ENCODE peak calls at places on chromosomes 6 and 20, in four cellular contexts. One of them, this sample, is unnamed.

GRCh38 chr6:154514481-154514880 is 4.0 kb upstream of the CNKSR3 start:
- DNase-seq in K562: no peak
- DNase-seq in GM12878: no peak
- DNase-seq in HL-60: no peak
- DNase-seq in this sample: no peak

GRCh38 chr6:52595000-52595795 is 18.3 kb upstream of the TRAM2 start:
- DNase-seq in K562: no peak
- DNase-seq in GM12878: peak
- DNase-seq in HL-60: no peak
- DNase-seq in this sample: no peak

GRCh38 chr20:60586417-60587105 is 628.3 kb downstream of the CDH26 start:
- DNase-seq in HL-60: no peak
- DNase-seq in GM12878: no peak
- DNase-seq in K562: no peak
- DNase-seq in this sample: no peak

GRCh38 chr6:165091121-165091785 is 218.2 kb downstream of the C6orf118 start:
- DNase-seq in HL-60: no peak
- DNase-seq in K562: no peak
- DNase-seq in GM12878: no peak
- DNase-seq in this sample: no peak

GRCh38 chr6:93120154-93120742 is 299.1 kb downstream of the EPHA7 start:
- DNase-seq in HL-60: no peak
- DNase-seq in K562: no peak
- DNase-seq in GM12878: no peak
- DNase-seq in this sample: no peak

GRCh38 chr20:32062776-32063170 is 10.7 kb downstream of the HCK start:
- DNase-seq in GM12878: peak
- DNase-seq in K562: no peak
- DNase-seq in HL-60: peak
- DNase-seq in this sample: no peak

GRCh38 chr6:157603314-157603940 is 219.6 kb upstream of the SNX9 start:
- DNase-seq in GM12878: no peak
- DNase-seq in K562: no peak
- DNase-seq in HL-60: no peak
- DNase-seq in this sample: no peak

GRCh38 chr6:28368522-28368921 is 18.8 kb downstream of the ZKSCAN3 start:
- DNase-seq in HL-60: no peak
- DNase-seq in K562: no peak
- DNase-seq in GM12878: peak
- DNase-seq in this sample: peak

GRCh38 chr20:2700913-2701620 is 8.5 kb downstream of the EBF4 start:
- DNase-seq in HL-60: no peak
- DNase-seq in GM12878: no peak
- DNase-seq in K562: no peak
- DNase-seq in this sample: no peak

DNA sequence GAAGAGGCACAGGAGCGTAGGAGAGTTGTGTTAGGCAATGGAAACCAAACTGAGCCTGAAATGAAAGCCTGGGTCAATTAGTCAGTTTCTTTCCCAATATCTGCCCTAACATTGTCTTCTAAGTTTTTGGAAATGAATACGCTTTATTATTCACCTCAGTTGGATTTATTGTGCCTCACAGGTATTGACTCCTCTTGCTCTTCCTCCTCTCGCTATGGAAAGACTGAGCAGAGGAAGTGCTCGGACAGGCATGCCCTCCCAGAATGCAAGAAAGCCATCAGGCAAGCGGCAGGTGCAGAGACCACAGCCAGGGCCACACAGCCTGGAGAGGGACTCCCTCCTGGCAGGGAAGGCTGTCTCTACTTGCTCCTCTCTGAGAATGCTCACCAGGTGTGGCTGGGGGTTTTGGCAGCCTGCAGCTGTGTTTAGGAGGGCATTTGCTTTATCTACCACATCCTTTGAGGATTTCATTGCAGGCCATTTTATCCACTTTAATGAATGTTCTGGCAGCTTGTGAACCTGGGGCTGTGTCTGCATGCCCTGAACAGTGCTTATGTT is 100.9 kb upstream of the NEDD9 start:
- DNase-seq in HL-60: peak
- DNase-seq in K562: no peak
- DNase-seq in GM12878: no peak
- DNase-seq in this sample: no peak
- TF ChIP-seq SPI1 in HL-60: peak
- TF ChIP-seq SPI1 in K562: no peak
- TF ChIP-seq SPI1 in GM12878: peak
- TF ChIP-seq SPI1 in this sample: peak

GRCh38 chr6:80183019-80183418 is 76.5 kb downstream of the BCKDHB start:
- DNase-seq in K562: no peak
- DNase-seq in GM12878: no peak
- DNase-seq in HL-60: no peak
- DNase-seq in this sample: no peak
- TF ChIP-seq SPI1 in K562: no peak
- TF ChIP-seq SPI1 in GM12878: no peak
- TF ChIP-seq SPI1 in HL-60: no peak
- TF ChIP-seq SPI1 in this sample: no peak

DNA sequence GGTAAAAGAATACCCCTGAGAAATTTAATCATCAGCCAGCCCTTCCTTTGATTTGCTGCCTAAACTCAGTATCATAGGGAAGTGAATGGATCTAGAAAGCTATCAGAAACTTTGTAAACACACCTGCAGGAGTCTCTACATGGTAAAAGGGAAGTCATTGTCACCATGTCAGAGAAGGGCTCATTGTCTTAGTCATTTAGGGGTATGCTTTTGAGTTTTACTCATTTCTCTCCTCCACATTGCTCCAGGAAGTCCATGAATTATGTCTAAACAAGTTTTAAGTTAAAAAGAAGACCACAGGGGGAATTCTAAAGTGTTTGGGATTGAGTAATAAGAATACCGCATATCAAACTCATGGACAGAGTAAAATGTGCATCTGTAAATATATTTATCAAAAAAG is 2.5 kb downstream of the SLC17A1 start:
- DNase-seq in K562: no peak
- DNase-seq in HL-60: no peak
- DNase-seq in GM12878: peak
- DNase-seq in this sample: no peak
- TF ChIP-seq SPI1 in K562: no peak
- TF ChIP-seq SPI1 in HL-60: peak
- TF ChIP-seq SPI1 in GM12878: peak
- TF ChIP-seq SPI1 in this sample: peak

GRCh38 chr6:137731960-137732616 is 135.0 kb upstream of the TNFAIP3 start:
- DNase-seq in GM12878: no peak
- DNase-seq in HL-60: peak
- DNase-seq in K562: no peak
- DNase-seq in this sample: no peak
- TF ChIP-seq SPI1 in GM12878: no peak
- TF ChIP-seq SPI1 in HL-60: peak
- TF ChIP-seq SPI1 in K562: no peak
- TF ChIP-seq SPI1 in this sample: no peak

GRCh38 chr20:50367739-50368375 is 142.3 kb upstream of the PTPN1 start:
- DNase-seq in HL-60: no peak
- DNase-seq in GM12878: no peak
- DNase-seq in K562: no peak
- DNase-seq in this sample: no peak

GRCh38 chr20:50367104-50367674 is 143.0 kb upstream of the PTPN1 start:
- DNase-seq in K562: no peak
- DNase-seq in GM12878: no peak
- DNase-seq in HL-60: no peak
- DNase-seq in this sample: no peak

GRCh38 chr20:50368386-50368785 is 141.8 kb upstream of the PTPN1 start:
- DNase-seq in K562: no peak
- DNase-seq in GM12878: no peak
- DNase-seq in HL-60: no peak
- DNase-seq in this sample: no peak

GRCh38 chr20:50368813-50369224 is 141.4 kb upstream of the PTPN1 start:
- DNase-seq in GM12878: no peak
- DNase-seq in K562: peak
- DNase-seq in HL-60: no peak
- DNase-seq in this sample: no peak

DNA sequence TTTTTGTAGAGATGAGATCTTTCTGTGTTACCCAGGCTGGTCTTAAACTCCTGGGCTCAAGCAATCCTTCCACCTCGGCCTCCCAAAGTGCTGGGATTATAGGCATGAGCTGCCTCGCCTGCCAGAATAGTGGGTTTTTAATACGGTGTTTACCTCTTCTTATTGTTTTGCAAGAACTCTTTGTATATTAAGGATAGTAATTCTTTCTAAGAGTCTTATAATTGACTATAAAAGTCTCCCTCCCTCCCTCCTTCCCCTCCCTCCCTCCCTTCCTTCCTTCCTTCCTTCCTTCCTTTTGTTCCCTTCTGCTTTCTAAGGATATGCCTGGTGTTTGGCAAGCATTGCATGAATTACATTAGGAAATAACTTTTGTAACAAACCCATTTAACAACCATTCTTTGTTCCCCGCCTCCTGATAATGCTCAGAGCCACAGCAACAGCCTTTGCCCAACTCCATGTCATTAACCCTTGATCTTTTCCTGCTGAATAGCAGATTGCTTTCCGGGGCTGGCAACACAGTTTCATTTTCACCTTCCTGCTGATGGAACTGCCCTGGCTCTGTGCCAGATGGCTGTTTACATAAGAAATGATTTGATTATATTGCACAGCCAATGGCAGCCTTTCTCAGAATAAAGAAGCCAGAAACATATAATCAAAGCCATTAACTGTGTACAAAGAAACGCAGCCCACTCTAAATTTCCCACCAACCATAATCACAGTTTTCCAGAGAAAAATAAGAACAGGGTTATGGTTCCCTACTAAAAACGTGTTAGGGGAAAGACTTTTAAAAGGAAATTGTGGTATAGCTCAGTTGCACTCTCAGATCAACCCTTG is 143.7 kb upstream of the PTPN1 start:
- DNase-seq in HL-60: peak
- DNase-seq in GM12878: no peak
- DNase-seq in K562: peak
- DNase-seq in this sample: no peak
- TF ChIP-seq SPI1 in HL-60: no peak
- TF ChIP-seq SPI1 in GM12878: no peak
- TF ChIP-seq SPI1 in K562: no peak
- TF ChIP-seq SPI1 in this sample: no peak

GRCh38 chr6:41209976-41210375 is 9.0 kb upstream of the TREML2 start:
- DNase-seq in GM12878: no peak
- DNase-seq in K562: no peak
- DNase-seq in HL-60: no peak
- DNase-seq in this sample: no peak

GRCh38 chr6:41209547-41209951 is 8.6 kb upstream of the TREML2 start:
- DNase-seq in K562: no peak
- DNase-seq in GM12878: no peak
- DNase-seq in HL-60: no peak
- DNase-seq in this sample: no peak

GRCh38 chr6:41204156-41204555 is 3.2 kb upstream of the TREML2 start:
- DNase-seq in K562: no peak
- DNase-seq in GM12878: no peak
- DNase-seq in HL-60: no peak
- DNase-seq in this sample: no peak

GRCh38 chr6:41208439-41209106 is 7.6 kb upstream of the TREML2 start:
- DNase-seq in GM12878: no peak
- DNase-seq in HL-60: no peak
- DNase-seq in K562: no peak
- DNase-seq in this sample: no peak
- TF ChIP-seq SPI1 in GM12878: no peak
- TF ChIP-seq SPI1 in HL-60: no peak
- TF ChIP-seq SPI1 in K562: no peak
- TF ChIP-seq SPI1 in this sample: peak

GRCh38 chr6:15957655-15958169 is 171.2 kb upstream of the MYLIP start:
- DNase-seq in K562: no peak
- DNase-seq in HL-60: no peak
- DNase-seq in GM12878: no peak
- DNase-seq in this sample: no peak

GRCh38 chr6:15962449-15962764 is 166.5 kb upstream of the MYLIP start:
- DNase-seq in HL-60: no peak
- DNase-seq in K562: no peak
- DNase-seq in GM12878: no peak
- DNase-seq in this sample: peak

GRCh38 chr6:15961630-15962448 is 167.0 kb upstream of the MYLIP start:
- DNase-seq in HL-60: no peak
- DNase-seq in GM12878: no peak
- DNase-seq in K562: no peak
- DNase-seq in this sample: no peak

GRCh38 chr6:15956205-15957106 is 172.4 kb upstream of the MYLIP start:
- DNase-seq in HL-60: no peak
- DNase-seq in GM12878: no peak
- DNase-seq in K562: peak
- DNase-seq in this sample: no peak

GRCh38 chr6:15960740-15961629 is 167.9 kb upstream of the MYLIP start:
- DNase-seq in HL-60: peak
- DNase-seq in K562: peak
- DNase-seq in GM12878: no peak
- DNase-seq in this sample: no peak
- TF ChIP-seq SPI1 in HL-60: peak
- TF ChIP-seq SPI1 in K562: peak
- TF ChIP-seq SPI1 in GM12878: peak
- TF ChIP-seq SPI1 in this sample: peak

GRCh38 chr6:88492824-88493223 is 326.7 kb upstream of the CNR1 start:
- DNase-seq in HL-60: peak
- DNase-seq in K562: peak
- DNase-seq in GM12878: no peak
- DNase-seq in this sample: no peak
- TF ChIP-seq SPI1 in HL-60: no peak
- TF ChIP-seq SPI1 in K562: no peak
- TF ChIP-seq SPI1 in GM12878: no peak
- TF ChIP-seq SPI1 in this sample: no peak

GRCh38 chr6:113496157-113496556 is 361.0 kb upstream of the MARCKS start:
- DNase-seq in GM12878: no peak
- DNase-seq in K562: no peak
- DNase-seq in HL-60: no peak
- DNase-seq in this sample: no peak

GRCh38 chr6:113493991-113494390 is 363.2 kb upstream of the MARCKS start:
- DNase-seq in HL-60: no peak
- DNase-seq in GM12878: no peak
- DNase-seq in K562: no peak
- DNase-seq in this sample: no peak

GRCh38 chr6:113500221-113500620 is 356.9 kb upstream of the MARCKS start:
- DNase-seq in GM12878: no peak
- DNase-seq in HL-60: no peak
- DNase-seq in K562: no peak
- DNase-seq in this sample: no peak

GRCh38 chr6:113490356-113490755 is 366.8 kb upstream of the MARCKS start:
- DNase-seq in K562: no peak
- DNase-seq in HL-60: no peak
- DNase-seq in GM12878: no peak
- DNase-seq in this sample: no peak

DNA sequence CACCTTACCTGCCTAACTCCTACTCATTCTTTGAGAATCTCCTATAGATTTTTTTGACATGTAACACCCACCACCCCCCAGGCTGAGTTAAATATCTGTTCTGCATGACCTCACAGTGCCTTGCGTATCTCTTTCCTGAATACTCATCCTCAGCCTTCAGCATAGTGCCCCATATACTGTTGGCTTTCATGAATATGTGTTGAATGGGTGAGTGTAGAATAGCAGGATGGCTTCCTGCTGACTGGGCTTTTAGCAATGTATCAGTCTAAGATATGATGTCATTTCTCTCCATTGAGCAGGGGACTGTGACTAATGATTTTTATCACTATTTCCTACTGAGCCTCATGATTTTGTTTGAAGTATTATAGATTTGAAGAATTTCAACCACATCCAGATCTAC is 361.6 kb upstream of the MARCKS start:
- DNase-seq in HL-60: no peak
- DNase-seq in GM12878: no peak
- DNase-seq in K562: no peak
- DNase-seq in this sample: no peak
- TF ChIP-seq SPI1 in HL-60: no peak
- TF ChIP-seq SPI1 in GM12878: no peak
- TF ChIP-seq SPI1 in K562: no peak
- TF ChIP-seq SPI1 in this sample: no peak

GRCh38 chr20:48799315-48800105 is 28.3 kb downstream of the PREX1 start:
- DNase-seq in K562: no peak
- DNase-seq in GM12878: no peak
- DNase-seq in HL-60: no peak
- DNase-seq in this sample: no peak
- TF ChIP-seq SPI1 in K562: no peak
- TF ChIP-seq SPI1 in GM12878: no peak
- TF ChIP-seq SPI1 in HL-60: no peak
- TF ChIP-seq SPI1 in this sample: no peak